ENCODE peak calls at places on chromosomes 4 and X, in four cellular contexts. A, D, S and T are unnamed samples.

GRCh38 chr4:81131066-81131465 is 84.0 kb downstream of the PRKG2 start:
- DNase-seq in A (no peak), D (no peak), S (no peak), T (no peak)

GRCh38 chr4:158571736-158572135 is 50.1 kb downstream of the RXFP1 start:
- DNase-seq in A (no peak), D (no peak), S (no peak), T (no peak)

GRCh38 chr4:162011039-162011438 is 152.8 kb downstream of the FSTL5 start:
- DNase-seq in A (no peak), D (no peak), S (no peak), T (no peak)

GRCh38 chr4:176238819-176239218 is 30.2 kb downstream of the ASB5 start:
- DNase-seq in A (no peak), D (no peak), S (no peak), T (no peak)

GRCh38 chr4:119872344-119873031 is 194.2 kb downstream of the MAD2L1 start:
- DNase-seq in A (no peak), D (no peak), S (no peak), T (no peak)

GRCh38 chr4:185774815-185775684 is 36.9 kb downstream of the SORBS2 start:
- DNase-seq in A (no peak), D (no peak), S (no peak), T (peak)

GRCh38 chrX:47502591-47503222 is 19.7 kb upstream of the ZNF41 start:
- DNase-seq in A (no peak), D (no peak), S (no peak), T (no peak)

GRCh38 chr4:9919047-9919446 is 102.2 kb downstream of the SLC2A9 start:
- DNase-seq in A (no peak), D (no peak), S (no peak), T (no peak)

GRCh38 chr4:179626687-179627086 is 2184.4 kb upstream of the AGA start:
- DNase-seq in A (no peak), D (no peak), S (no peak), T (no peak)

GRCh38 chrX:33205321-33205720 is 6.0 kb downstream of the DMD start:
- DNase-seq in A (no peak), D (no peak), S (no peak), T (no peak)

GRCh38 chrX:63673896-63674295 is 111.1 kb downstream of the ARHGEF9 start:
- DNase-seq in A (no peak), D (no peak), S (no peak), T (no peak)

DNA sequence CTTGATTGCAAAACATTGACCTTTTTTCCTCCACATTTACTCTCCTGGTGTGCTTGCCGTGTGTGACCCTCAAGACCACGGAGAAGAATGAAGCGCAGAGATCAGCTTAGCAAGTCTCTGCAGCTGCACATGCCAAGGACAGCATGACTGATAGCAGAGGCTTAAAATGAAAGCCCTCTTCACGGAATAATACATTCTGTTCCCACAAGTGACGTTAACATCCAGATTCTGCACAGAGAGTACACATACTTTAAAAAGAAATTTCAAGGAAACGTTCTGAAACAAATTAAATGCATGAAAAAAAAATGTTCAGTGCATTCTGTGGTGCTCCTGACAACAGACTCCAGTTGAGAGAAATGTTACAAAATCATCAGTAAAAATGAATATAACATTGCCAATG is 60.9 kb downstream of the SLC7A11 start:
- DNase-seq in A (no peak), D (no peak), S (no peak), T (no peak)
- TF ChIP-seq POLR2AphosphoS5 in A (peak), D (no peak), S (no peak), T (peak)

DNA sequence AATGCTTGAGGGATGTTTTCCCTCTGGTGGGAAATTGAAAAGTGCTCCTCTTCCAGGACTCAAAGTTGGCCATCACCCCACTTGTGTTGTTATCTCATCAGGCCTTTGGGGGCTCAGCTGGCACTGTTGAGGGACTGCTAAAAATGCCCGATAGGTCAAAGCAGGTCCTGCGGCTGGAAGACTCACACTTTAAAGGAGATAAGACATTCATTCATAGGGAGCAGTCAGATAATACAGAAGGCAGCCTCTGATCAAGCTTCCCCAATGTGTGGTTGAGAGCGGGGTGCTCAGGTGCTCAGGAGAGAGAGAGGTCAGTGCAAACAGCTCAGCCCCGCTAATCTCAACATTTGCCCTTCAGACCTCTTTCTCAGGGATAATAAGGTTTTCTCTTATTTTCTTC is 70.3 kb downstream of the TMEM154 start:
- DNase-seq in A (no peak), D (no peak), S (no peak), T (no peak)
- TF ChIP-seq POLR2A in A (no peak), D (no peak), S (no peak), T (no peak)

GRCh38 chrX:53084043-53084570 is 1.9 kb downstream of the TSPYL2 start:
- DNase-seq in A (no peak), D (no peak), S (no peak), T (no peak)
- TF ChIP-seq POLR2AphosphoS5 in A (no peak), D (no peak), S (peak), T (no peak)

GRCh38 chr4:7302781-7303180 is 110.4 kb downstream of the SORCS2 start:
- DNase-seq in A (no peak), D (no peak), S (no peak), T (no peak)
- TF ChIP-seq POLR2A in A (no peak), D (no peak), S (no peak), T (no peak)